ENCODE peak calls at places on chromosome 18, in nine cellular contexts. One of them, this sample, is unnamed.

GRCh38 chr18:3610818-3611217 is 160.8 kb downstream of the TGIF1 start:
- DNase-seq in neural crest cell: no peak
- DNase-seq in cardiac muscle cell: no peak
- DNase-seq in tibial artery: no peak
- DNase-seq in body of pancreas: no peak
- DNase-seq in NCI-H2171 treated with DMSO at 0.1 percent for 48 hours: no peak
- DNase-seq in cardiac fibroblast: no peak
- DNase-seq in activated T-cell treated with anti-CD3 and anti-CD28 coated beads for 4 hours: no peak
- DNase-seq in effector CD4-positive, alpha-beta T cell: no peak
- DNase-seq in this sample: no peak

GRCh38 chr18:51531496-51531895 is 334.0 kb upstream of the MEX3C start:
- DNase-seq in cardiac muscle cell: no peak
- DNase-seq in body of pancreas: no peak
- DNase-seq in effector CD4-positive, alpha-beta T cell: no peak
- DNase-seq in tibial artery: no peak
- DNase-seq in neural crest cell: no peak
- DNase-seq in cardiac fibroblast: no peak
- DNase-seq in activated T-cell treated with anti-CD3 and anti-CD28 coated beads for 4 hours: no peak
- DNase-seq in NCI-H2171 treated with DMSO at 0.1 percent for 48 hours: no peak
- DNase-seq in this sample: no peak

GRCh38 chr18:64082513-64082912 is 66.4 kb downstream of the LINC00305 start:
- DNase-seq in body of pancreas: no peak
- DNase-seq in NCI-H2171 treated with DMSO at 0.1 percent for 48 hours: no peak
- DNase-seq in cardiac muscle cell: no peak
- DNase-seq in neural crest cell: no peak
- DNase-seq in activated T-cell treated with anti-CD3 and anti-CD28 coated beads for 4 hours: no peak
- DNase-seq in cardiac fibroblast: no peak
- DNase-seq in effector CD4-positive, alpha-beta T cell: no peak
- DNase-seq in tibial artery: no peak
- DNase-seq in this sample: no peak

GRCh38 chr18:23306842-23307241 is 146.2 kb upstream of the RIOK3 start:
- DNase-seq in cardiac fibroblast: no peak
- DNase-seq in tibial artery: no peak
- DNase-seq in effector CD4-positive, alpha-beta T cell: no peak
- DNase-seq in NCI-H2171 treated with DMSO at 0.1 percent for 48 hours: no peak
- DNase-seq in activated T-cell treated with anti-CD3 and anti-CD28 coated beads for 4 hours: no peak
- DNase-seq in body of pancreas: no peak
- DNase-seq in cardiac muscle cell: no peak
- DNase-seq in neural crest cell: no peak
- DNase-seq in this sample: no peak

GRCh38 chr18:74669136-74669798 is 71.6 kb downstream of the ZNF407 start:
- DNase-seq in neural crest cell: no peak
- DNase-seq in activated T-cell treated with anti-CD3 and anti-CD28 coated beads for 4 hours: no peak
- DNase-seq in cardiac fibroblast: no peak
- DNase-seq in effector CD4-positive, alpha-beta T cell: no peak
- DNase-seq in tibial artery: no peak
- DNase-seq in NCI-H2171 treated with DMSO at 0.1 percent for 48 hours: no peak
- DNase-seq in body of pancreas: no peak
- DNase-seq in cardiac muscle cell: no peak
- DNase-seq in this sample: no peak

GRCh38 chr18:74899554-74899953 is 301.9 kb downstream of the ZNF407 start:
- DNase-seq in cardiac fibroblast: peak
- DNase-seq in tibial artery: no peak
- DNase-seq in NCI-H2171 treated with DMSO at 0.1 percent for 48 hours: peak
- DNase-seq in activated T-cell treated with anti-CD3 and anti-CD28 coated beads for 4 hours: no peak
- DNase-seq in effector CD4-positive, alpha-beta T cell: no peak
- DNase-seq in cardiac muscle cell: peak
- DNase-seq in body of pancreas: peak
- DNase-seq in neural crest cell: no peak
- DNase-seq in this sample: peak

GRCh38 chr18:56501896-56502295 is 136.5 kb downstream of the TXNL1 start:
- DNase-seq in tibial artery: no peak
- DNase-seq in body of pancreas: no peak
- DNase-seq in cardiac fibroblast: peak
- DNase-seq in neural crest cell: no peak
- DNase-seq in effector CD4-positive, alpha-beta T cell: no peak
- DNase-seq in activated T-cell treated with anti-CD3 and anti-CD28 coated beads for 4 hours: no peak
- DNase-seq in cardiac muscle cell: no peak
- DNase-seq in NCI-H2171 treated with DMSO at 0.1 percent for 48 hours: peak
- DNase-seq in this sample: no peak

GRCh38 chr18:25503567-25504081 is 151.7 kb upstream of the ZNF521 start:
- DNase-seq in cardiac muscle cell: peak
- DNase-seq in body of pancreas: peak
- DNase-seq in tibial artery: peak
- DNase-seq in NCI-H2171 treated with DMSO at 0.1 percent for 48 hours: peak
- DNase-seq in neural crest cell: peak
- DNase-seq in effector CD4-positive, alpha-beta T cell: no peak
- DNase-seq in activated T-cell treated with anti-CD3 and anti-CD28 coated beads for 4 hours: no peak
- DNase-seq in cardiac fibroblast: peak
- DNase-seq in this sample: peak

GRCh38 chr18:65750421-65751144 is at the start of gene CDH7:
- DNase-seq in body of pancreas: no peak
- DNase-seq in tibial artery: no peak
- DNase-seq in activated T-cell treated with anti-CD3 and anti-CD28 coated beads for 4 hours: no peak
- DNase-seq in cardiac muscle cell: peak
- DNase-seq in neural crest cell: peak
- DNase-seq in effector CD4-positive, alpha-beta T cell: no peak
- DNase-seq in cardiac fibroblast: no peak
- DNase-seq in NCI-H2171 treated with DMSO at 0.1 percent for 48 hours: peak
- DNase-seq in this sample: no peak

GRCh38 chr18:53906681-53907080 is 317.8 kb downstream of the MBD2 start:
- DNase-seq in tibial artery: no peak
- DNase-seq in effector CD4-positive, alpha-beta T cell: no peak
- DNase-seq in activated T-cell treated with anti-CD3 and anti-CD28 coated beads for 4 hours: no peak
- DNase-seq in body of pancreas: no peak
- DNase-seq in NCI-H2171 treated with DMSO at 0.1 percent for 48 hours: no peak
- DNase-seq in neural crest cell: no peak
- DNase-seq in cardiac fibroblast: peak
- DNase-seq in cardiac muscle cell: peak
- DNase-seq in this sample: no peak

GRCh38 chr18:39318008-39318407 is 1752.4 kb upstream of the CELF4 start:
- DNase-seq in NCI-H2171 treated with DMSO at 0.1 percent for 48 hours: no peak
- DNase-seq in effector CD4-positive, alpha-beta T cell: no peak
- DNase-seq in body of pancreas: no peak
- DNase-seq in activated T-cell treated with anti-CD3 and anti-CD28 coated beads for 4 hours: no peak
- DNase-seq in cardiac muscle cell: no peak
- DNase-seq in cardiac fibroblast: no peak
- DNase-seq in neural crest cell: no peak
- DNase-seq in tibial artery: no peak
- DNase-seq in this sample: no peak

GRCh38 chr18:79928563-79928960 is 22.9 kb downstream of the SLC66A2 start:
- DNase-seq in cardiac muscle cell: no peak
- DNase-seq in neural crest cell: no peak
- DNase-seq in effector CD4-positive, alpha-beta T cell: no peak
- DNase-seq in tibial artery: peak
- DNase-seq in NCI-H2171 treated with DMSO at 0.1 percent for 48 hours: no peak
- DNase-seq in body of pancreas: no peak
- DNase-seq in activated T-cell treated with anti-CD3 and anti-CD28 coated beads for 4 hours: no peak
- DNase-seq in cardiac fibroblast: no peak
- DNase-seq in this sample: no peak

GRCh38 chr18:21669736-21670135 is 34.8 kb downstream of the ABHD3 start:
- DNase-seq in effector CD4-positive, alpha-beta T cell: no peak
- DNase-seq in activated T-cell treated with anti-CD3 and anti-CD28 coated beads for 4 hours: no peak
- DNase-seq in cardiac muscle cell: no peak
- DNase-seq in cardiac fibroblast: no peak
- DNase-seq in NCI-H2171 treated with DMSO at 0.1 percent for 48 hours: peak
- DNase-seq in tibial artery: no peak
- DNase-seq in neural crest cell: no peak
- DNase-seq in body of pancreas: no peak
- DNase-seq in this sample: no peak

GRCh38 chr18:76131738-76132137 is 363.3 kb downstream of the ZNF516 start:
- DNase-seq in neural crest cell: no peak
- DNase-seq in cardiac muscle cell: no peak
- DNase-seq in effector CD4-positive, alpha-beta T cell: no peak
- DNase-seq in cardiac fibroblast: no peak
- DNase-seq in body of pancreas: no peak
- DNase-seq in tibial artery: no peak
- DNase-seq in NCI-H2171 treated with DMSO at 0.1 percent for 48 hours: no peak
- DNase-seq in activated T-cell treated with anti-CD3 and anti-CD28 coated beads for 4 hours: no peak
- DNase-seq in this sample: no peak

GRCh38 chr18:26440644-26441043 is 107.7 kb downstream of the KCTD1 start:
- DNase-seq in neural crest cell: no peak
- DNase-seq in body of pancreas: no peak
- DNase-seq in effector CD4-positive, alpha-beta T cell: no peak
- DNase-seq in NCI-H2171 treated with DMSO at 0.1 percent for 48 hours: no peak
- DNase-seq in activated T-cell treated with anti-CD3 and anti-CD28 coated beads for 4 hours: no peak
- DNase-seq in cardiac muscle cell: no peak
- DNase-seq in tibial artery: no peak
- DNase-seq in cardiac fibroblast: peak
- DNase-seq in this sample: no peak

GRCh38 chr18:79506191-79507075 is 110.7 kb downstream of the NFATC1 start:
- DNase-seq in NCI-H2171 treated with DMSO at 0.1 percent for 48 hours: no peak
- DNase-seq in activated T-cell treated with anti-CD3 and anti-CD28 coated beads for 4 hours: no peak
- DNase-seq in body of pancreas: no peak
- DNase-seq in cardiac fibroblast: peak
- DNase-seq in effector CD4-positive, alpha-beta T cell: no peak
- DNase-seq in cardiac muscle cell: no peak
- DNase-seq in neural crest cell: no peak
- DNase-seq in tibial artery: peak
- DNase-seq in this sample: peak

GRCh38 chr18:53219853-53220252 is 879.9 kb downstream of the DCC start:
- DNase-seq in tibial artery: no peak
- DNase-seq in cardiac muscle cell: no peak
- DNase-seq in cardiac fibroblast: no peak
- DNase-seq in body of pancreas: no peak
- DNase-seq in neural crest cell: no peak
- DNase-seq in NCI-H2171 treated with DMSO at 0.1 percent for 48 hours: no peak
- DNase-seq in activated T-cell treated with anti-CD3 and anti-CD28 coated beads for 4 hours: no peak
- DNase-seq in effector CD4-positive, alpha-beta T cell: no peak
- DNase-seq in this sample: no peak

GRCh38 chr18:9366126-9366714 is 31.6 kb downstream of the TWSG1 start:
- DNase-seq in body of pancreas: peak
- DNase-seq in effector CD4-positive, alpha-beta T cell: no peak
- DNase-seq in tibial artery: no peak
- DNase-seq in NCI-H2171 treated with DMSO at 0.1 percent for 48 hours: no peak
- DNase-seq in cardiac fibroblast: peak
- DNase-seq in neural crest cell: peak
- DNase-seq in cardiac muscle cell: peak
- DNase-seq in activated T-cell treated with anti-CD3 and anti-CD28 coated beads for 4 hours: no peak
- DNase-seq in this sample: no peak

GRCh38 chr18:61946449-61946848 is 53.6 kb upstream of the RNF152 start:
- DNase-seq in NCI-H2171 treated with DMSO at 0.1 percent for 48 hours: no peak
- DNase-seq in neural crest cell: no peak
- DNase-seq in cardiac fibroblast: no peak
- DNase-seq in tibial artery: no peak
- DNase-seq in effector CD4-positive, alpha-beta T cell: no peak
- DNase-seq in body of pancreas: no peak
- DNase-seq in activated T-cell treated with anti-CD3 and anti-CD28 coated beads for 4 hours: no peak
- DNase-seq in cardiac muscle cell: no peak
- DNase-seq in this sample: no peak

This sample was measured in erythroblast.